ENCODE peak calls at places on chromosomes 5 and 9, in four cellular contexts. One of them, this sample, is unnamed.

GRCh38 chr9:100914266-100914665 is 114.3 kb upstream of the PLPPR1 start:
- DNase-seq in lower leg skin: no peak
- DNase-seq in mesenchymal stem cell: no peak
- DNase-seq in neuronal stem cell: no peak
- DNase-seq in this sample: no peak

GRCh38 chr5:143055596-143056330 is 285.6 kb downstream of the ARHGAP26 start:
- DNase-seq in lower leg skin: no peak
- DNase-seq in mesenchymal stem cell: peak
- DNase-seq in neuronal stem cell: no peak
- DNase-seq in this sample: peak

GRCh38 chr9:74125916-74126315 is 371.2 kb upstream of the RORB start:
- DNase-seq in lower leg skin: no peak
- DNase-seq in mesenchymal stem cell: no peak
- DNase-seq in neuronal stem cell: peak
- DNase-seq in this sample: peak

GRCh38 chr9:126880226-126880946 is 19.9 kb downstream of the ZBTB34 start:
- DNase-seq in lower leg skin: no peak
- DNase-seq in mesenchymal stem cell: no peak
- DNase-seq in neuronal stem cell: no peak
- DNase-seq in this sample: no peak

GRCh38 chr9:18333157-18333556 is 140.8 kb upstream of the ADAMTSL1 start:
- DNase-seq in lower leg skin: no peak
- DNase-seq in mesenchymal stem cell: no peak
- DNase-seq in neuronal stem cell: no peak
- DNase-seq in this sample: peak

GRCh38 chr5:138330813-138331448 is 673 bp downstream of the CDC25C start:
- DNase-seq in lower leg skin: no peak
- DNase-seq in mesenchymal stem cell: no peak
- DNase-seq in neuronal stem cell: no peak
- DNase-seq in this sample: no peak

GRCh38 chr9:131017067-131017466 is 8.1 kb downstream of the LAMC3 start:
- DNase-seq in lower leg skin: peak
- DNase-seq in mesenchymal stem cell: peak
- DNase-seq in neuronal stem cell: no peak
- DNase-seq in this sample: no peak

GRCh38 chr5:175718401-175719108 is 60.7 kb downstream of the HRH2 start:
- DNase-seq in lower leg skin: no peak
- DNase-seq in mesenchymal stem cell: peak
- DNase-seq in neuronal stem cell: peak
- DNase-seq in this sample: peak

GRCh38 chr9:111952559-111952958 is 55.9 kb downstream of the UGCG start:
- DNase-seq in lower leg skin: no peak
- DNase-seq in mesenchymal stem cell: peak
- DNase-seq in neuronal stem cell: no peak
- DNase-seq in this sample: peak

GRCh38 chr9:7756088-7756487 is 43.5 kb downstream of the DMAC1 start:
- DNase-seq in lower leg skin: no peak
- DNase-seq in mesenchymal stem cell: no peak
- DNase-seq in neuronal stem cell: no peak
- DNase-seq in this sample: peak

GRCh38 chr5:125612356-125613149 is 810.7 kb upstream of the GRAMD2B start:
- DNase-seq in lower leg skin: no peak
- DNase-seq in mesenchymal stem cell: no peak
- DNase-seq in neuronal stem cell: no peak
- DNase-seq in this sample: no peak

GRCh38 chr9:1837453-1838084 is 177.6 kb upstream of the SMARCA2 start:
- DNase-seq in lower leg skin: no peak
- DNase-seq in mesenchymal stem cell: no peak
- DNase-seq in neuronal stem cell: peak
- DNase-seq in this sample: peak

GRCh38 chr5:137291031-137291430 is 208.1 kb downstream of the SPOCK1 start:
- DNase-seq in lower leg skin: no peak
- DNase-seq in mesenchymal stem cell: no peak
- DNase-seq in neuronal stem cell: no peak
- DNase-seq in this sample: no peak

GRCh38 chr5:141783599-141784296 is 94.5 kb downstream of the PCDH1 start:
- DNase-seq in lower leg skin: no peak
- DNase-seq in mesenchymal stem cell: no peak
- DNase-seq in neuronal stem cell: no peak
- DNase-seq in this sample: no peak

GRCh38 chr5:88094403-88094802 is 174.2 kb downstream of the TMEM161B start:
- DNase-seq in lower leg skin: no peak
- DNase-seq in mesenchymal stem cell: no peak
- DNase-seq in neuronal stem cell: no peak
- DNase-seq in this sample: no peak

GRCh38 chr9:2228641-2229040 is 213.5 kb downstream of the SMARCA2 start:
- DNase-seq in lower leg skin: no peak
- DNase-seq in mesenchymal stem cell: no peak
- DNase-seq in neuronal stem cell: no peak
- DNase-seq in this sample: no peak

GRCh38 chr5:93924628-93925027 is 183.2 kb upstream of the POU5F2 start:
- DNase-seq in lower leg skin: no peak
- DNase-seq in mesenchymal stem cell: no peak
- DNase-seq in neuronal stem cell: no peak
- DNase-seq in this sample: peak

GRCh38 chr5:175690025-175690424 is 32.2 kb downstream of the HRH2 start:
- DNase-seq in lower leg skin: no peak
- DNase-seq in mesenchymal stem cell: no peak
- DNase-seq in neuronal stem cell: no peak
- DNase-seq in this sample: no peak

GRCh38 chr5:85388752-85389151 is 1004.1 kb upstream of the EDIL3 start:
- DNase-seq in lower leg skin: no peak
- DNase-seq in mesenchymal stem cell: no peak
- DNase-seq in neuronal stem cell: no peak
- DNase-seq in this sample: no peak

GRCh38 chr9:125189011-125189360 is 617 bp downstream of the PPP6C start:
- DNase-seq in lower leg skin: peak
- DNase-seq in mesenchymal stem cell: peak
- DNase-seq in neuronal stem cell: peak
- DNase-seq in this sample: peak

GRCh38 chr9:126206099-126206498 is 120.5 kb upstream of the MVB12B start:
- DNase-seq in lower leg skin: no peak
- DNase-seq in mesenchymal stem cell: no peak
- DNase-seq in neuronal stem cell: no peak
- DNase-seq in this sample: no peak

GRCh38 chr9:8564960-8565359 is 765.4 kb upstream of the DMAC1 start:
- DNase-seq in lower leg skin: no peak
- DNase-seq in mesenchymal stem cell: no peak
- DNase-seq in neuronal stem cell: no peak
- DNase-seq in this sample: no peak

GRCh38 chr5:43855418-43855817 is 252.4 kb downstream of the NNT start:
- DNase-seq in lower leg skin: no peak
- DNase-seq in mesenchymal stem cell: no peak
- DNase-seq in neuronal stem cell: no peak
- DNase-seq in this sample: no peak

GRCh38 chr5:126395198-126395597 is 28.0 kb upstream of the GRAMD2B start:
- DNase-seq in lower leg skin: no peak
- DNase-seq in mesenchymal stem cell: peak
- DNase-seq in neuronal stem cell: no peak
- DNase-seq in this sample: peak

GRCh38 chr9:38423939-38424843 is at the start of gene IGFBPL1:
- DNase-seq in lower leg skin: no peak
- DNase-seq in mesenchymal stem cell: peak
- DNase-seq in neuronal stem cell: peak
- DNase-seq in this sample: peak

GRCh38 chr9:11063263-11063662 is 450.5 kb upstream of the PTPRD start:
- DNase-seq in lower leg skin: no peak
- DNase-seq in mesenchymal stem cell: no peak
- DNase-seq in neuronal stem cell: no peak
- DNase-seq in this sample: no peak

GRCh38 chr5:30659417-30659816 is 534.1 kb upstream of the CDH6 start:
- DNase-seq in lower leg skin: no peak
- DNase-seq in mesenchymal stem cell: no peak
- DNase-seq in neuronal stem cell: no peak
- DNase-seq in this sample: no peak

GRCh38 chr5:172643392-172643871 is 2.4 kb downstream of the NEURL1B start:
- DNase-seq in lower leg skin: no peak
- DNase-seq in mesenchymal stem cell: no peak
- DNase-seq in neuronal stem cell: no peak
- DNase-seq in this sample: no peak

GRCh38 chr5:103330875-103331274 is 72.3 kb downstream of the MACIR start:
- DNase-seq in lower leg skin: no peak
- DNase-seq in mesenchymal stem cell: no peak
- DNase-seq in neuronal stem cell: no peak
- DNase-seq in this sample: no peak

GRCh38 chr9:107546859-107547258 is 57.3 kb upstream of the KLF4 start:
- DNase-seq in lower leg skin: no peak
- DNase-seq in mesenchymal stem cell: no peak
- DNase-seq in neuronal stem cell: no peak
- DNase-seq in this sample: no peak

GRCh38 chr9:136326061-136326776 is 1.1 kb upstream of the GPSM1 start:
- DNase-seq in lower leg skin: no peak
- DNase-seq in mesenchymal stem cell: peak
- DNase-seq in neuronal stem cell: no peak
- DNase-seq in this sample: peak

GRCh38 chr5:150065886-150066285 is 20.5 kb downstream of the CSF1R start:
- DNase-seq in lower leg skin: no peak
- DNase-seq in mesenchymal stem cell: no peak
- DNase-seq in neuronal stem cell: no peak
- DNase-seq in this sample: no peak

GRCh38 chr5:125510651-125511050 is 764.2 kb upstream of the ZNF608 start:
- DNase-seq in lower leg skin: no peak
- DNase-seq in mesenchymal stem cell: peak
- DNase-seq in neuronal stem cell: no peak
- DNase-seq in this sample: no peak

GRCh38 chr5:16914584-16914983 is 21.5 kb downstream of the MYO10 start:
- DNase-seq in lower leg skin: no peak
- DNase-seq in mesenchymal stem cell: no peak
- DNase-seq in neuronal stem cell: no peak
- DNase-seq in this sample: no peak
- H3K4me3 ChIP-seq in lower leg skin: no peak
- H3K4me3 ChIP-seq in mesenchymal stem cell: no peak
- H3K4me3 ChIP-seq in neuronal stem cell: no peak
- H3K4me3 ChIP-seq in this sample: no peak

GRCh38 chr9:113913426-113914195 is 37.5 kb downstream of the ZNF618 start:
- DNase-seq in lower leg skin: no peak
- DNase-seq in mesenchymal stem cell: peak
- DNase-seq in neuronal stem cell: no peak
- DNase-seq in this sample: peak
- H3K4me3 ChIP-seq in lower leg skin: no peak
- H3K4me3 ChIP-seq in mesenchymal stem cell: no peak
- H3K4me3 ChIP-seq in neuronal stem cell: no peak
- H3K4me3 ChIP-seq in this sample: no peak

GRCh38 chr5:96807099-96807654 is 568 bp downstream of the ERAP1 start:
- DNase-seq in lower leg skin: peak
- DNase-seq in mesenchymal stem cell: peak
- DNase-seq in neuronal stem cell: peak
- DNase-seq in this sample: peak

GRCh38 chr5:96809898-96810297 is 2.2 kb upstream of the ERAP1 start:
- DNase-seq in lower leg skin: no peak
- DNase-seq in mesenchymal stem cell: no peak
- DNase-seq in neuronal stem cell: no peak
- DNase-seq in this sample: no peak

GRCh38 chr5:96812851-96813250 is 5.1 kb upstream of the ERAP1 start:
- DNase-seq in lower leg skin: no peak
- DNase-seq in mesenchymal stem cell: no peak
- DNase-seq in neuronal stem cell: no peak
- DNase-seq in this sample: no peak

GRCh38 chr5:96808868-96809558 is 1.3 kb upstream of the ERAP1 start:
- DNase-seq in lower leg skin: no peak
- DNase-seq in mesenchymal stem cell: no peak
- DNase-seq in neuronal stem cell: no peak
- DNase-seq in this sample: no peak

DNA sequence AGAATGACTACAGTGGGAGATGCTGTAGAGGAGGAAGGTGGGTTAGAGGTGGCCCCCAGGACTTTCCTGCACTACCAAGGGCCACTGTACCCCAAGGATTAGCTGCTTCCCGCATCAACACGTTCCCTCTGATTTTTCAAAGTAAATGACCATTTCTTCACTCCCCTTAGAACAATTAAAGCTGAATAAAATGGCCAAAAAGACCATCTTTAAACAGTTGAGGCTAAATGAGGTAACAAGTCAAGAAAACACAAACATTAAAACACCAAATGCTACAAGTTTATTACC is 740 bp upstream of the ERAP1 start:
- DNase-seq in lower leg skin: no peak
- DNase-seq in mesenchymal stem cell: no peak
- DNase-seq in neuronal stem cell: no peak
- DNase-seq in this sample: no peak
- H3K4me3 ChIP-seq in lower leg skin: no peak
- H3K4me3 ChIP-seq in mesenchymal stem cell: peak
- H3K4me3 ChIP-seq in neuronal stem cell: no peak
- H3K4me3 ChIP-seq in this sample: peak

DNA sequence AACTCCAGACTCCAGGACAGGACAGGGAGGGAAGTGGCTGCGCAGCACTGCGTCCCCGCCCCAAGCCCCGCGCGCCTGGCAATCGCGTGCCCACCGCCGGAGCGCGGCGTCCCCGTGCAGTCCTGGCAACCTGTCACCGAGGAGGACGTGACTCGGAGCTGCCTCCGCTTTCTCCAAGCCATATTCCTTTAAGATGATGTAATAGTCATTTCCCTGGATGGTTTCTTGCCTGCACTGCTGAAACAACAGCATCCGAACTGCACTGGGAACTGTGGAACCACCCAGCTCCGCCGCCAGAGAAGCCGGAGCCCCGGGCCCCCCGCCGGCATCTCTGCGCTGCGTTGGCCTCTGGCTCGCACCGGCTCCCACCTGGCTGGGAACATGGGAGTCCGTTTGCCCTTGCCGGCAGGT is 34.5 kb downstream of the KCTD16 start:
- DNase-seq in lower leg skin: no peak
- DNase-seq in mesenchymal stem cell: peak
- DNase-seq in neuronal stem cell: no peak
- DNase-seq in this sample: peak
- H3K4me3 ChIP-seq in lower leg skin: no peak
- H3K4me3 ChIP-seq in mesenchymal stem cell: peak
- H3K4me3 ChIP-seq in neuronal stem cell: peak
- H3K4me3 ChIP-seq in this sample: peak

GRCh38 chr5:79762929-79763328 is 73.3 kb downstream of the CMYA5 start:
- DNase-seq in lower leg skin: no peak
- DNase-seq in mesenchymal stem cell: no peak
- DNase-seq in neuronal stem cell: no peak
- DNase-seq in this sample: no peak

GRCh38 chr5:79759848-79760247 is 70.2 kb downstream of the CMYA5 start:
- DNase-seq in lower leg skin: no peak
- DNase-seq in mesenchymal stem cell: no peak
- DNase-seq in neuronal stem cell: no peak
- DNase-seq in this sample: no peak

GRCh38 chr5:79754865-79755555 is 65.4 kb downstream of the CMYA5 start:
- DNase-seq in lower leg skin: no peak
- DNase-seq in mesenchymal stem cell: no peak
- DNase-seq in neuronal stem cell: no peak
- DNase-seq in this sample: no peak

GRCh38 chr5:79756102-79756501 is 66.5 kb downstream of the CMYA5 start:
- DNase-seq in lower leg skin: no peak
- DNase-seq in mesenchymal stem cell: no peak
- DNase-seq in neuronal stem cell: no peak
- DNase-seq in this sample: no peak

DNA sequence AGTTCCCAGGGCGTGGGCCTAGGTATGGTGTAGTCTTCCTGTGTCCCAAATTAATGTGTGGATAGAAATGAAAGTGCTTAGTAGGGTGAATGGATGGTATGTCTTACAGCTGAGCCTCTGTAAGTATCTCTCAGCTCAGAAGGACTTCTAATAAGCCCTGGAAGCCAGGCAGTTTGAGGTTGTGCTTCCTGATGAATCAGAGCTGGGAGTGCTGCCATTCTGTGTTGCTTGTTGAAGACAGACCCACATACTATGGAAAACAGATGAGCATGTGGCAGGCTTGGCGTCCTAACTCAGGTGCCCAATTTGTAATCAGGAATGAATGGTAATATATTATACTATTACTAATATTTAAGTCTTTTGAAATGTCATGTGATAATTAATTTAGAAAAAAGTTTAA is 69.8 kb downstream of the CMYA5 start:
- DNase-seq in lower leg skin: no peak
- DNase-seq in mesenchymal stem cell: peak
- DNase-seq in neuronal stem cell: no peak
- DNase-seq in this sample: peak
- H3K4me3 ChIP-seq in lower leg skin: no peak
- H3K4me3 ChIP-seq in mesenchymal stem cell: no peak
- H3K4me3 ChIP-seq in neuronal stem cell: no peak
- H3K4me3 ChIP-seq in this sample: no peak

This sample was measured in choroid plexus epithelial cell.